ENCODE peak calls at places on chromosomes 3 and 15, in nine cellular contexts. D is uterus, A is K562, N is sigmoid colon, C is body of pancreas, J is heart left ventricle, L is IMR-90, P is ovary, B is right lobe of liver. Q is an unnamed sample.

GRCh38 chr15:40094156-40094555 is 14.5 kb downstream of the BMF start:
- DNase-seq in D (peak), A (no peak), N (no peak), C (no peak), J (no peak), L (no peak), P (peak), B (no peak), Q (no peak)

GRCh38 chr3:80492162-80492561 is 724.4 kb upstream of the ROBO1 start:
- DNase-seq in D (no peak), A (no peak), N (no peak), C (no peak), J (no peak), L (no peak), P (no peak), B (no peak), Q (no peak)

GRCh38 chr15:71649894-71650293 is 160.5 kb upstream of the NR2E3 start:
- DNase-seq in D (no peak), A (no peak), N (no peak), C (no peak), J (no peak), L (peak), P (no peak), B (no peak), Q (no peak)

GRCh38 chr3:69339766-69340165 is 46.1 kb downstream of the FRMD4B start:
- DNase-seq in D (no peak), A (no peak), N (peak), C (peak), J (peak), L (no peak), P (no peak), B (no peak), Q (no peak)

GRCh38 chr3:152076148-152076547 is 192.6 kb upstream of the MBNL1 start:
- DNase-seq in D (no peak), A (no peak), N (no peak), C (no peak), J (no peak), L (peak), P (no peak), B (no peak), Q (no peak)

GRCh38 chr3:53194218-53195065 is 33.4 kb downstream of the PRKCD start:
- DNase-seq in D (peak), A (no peak), N (peak), C (peak), J (peak), L (peak), P (peak), B (no peak), Q (no peak)

GRCh38 chr3:4981688-4982494 is 2.7 kb downstream of the BHLHE40 start:
- DNase-seq in D (no peak), A (peak), N (no peak), C (peak), J (no peak), L (peak), P (no peak), B (no peak), Q (no peak)

GRCh38 chr3:108406661-108407206 is 103.7 kb downstream of the MYH15 start:
- DNase-seq in D (no peak), A (peak), N (no peak), C (peak), J (no peak), L (peak), P (no peak), B (no peak), Q (peak)

GRCh38 chr3:14369675-14370669 is 32.4 kb upstream of the SLC6A6 start:
- DNase-seq in D (no peak), A (no peak), N (no peak), C (peak), J (no peak), L (no peak), P (no peak), B (no peak), Q (no peak)

GRCh38 chr3:73432021-73432722 is 192.6 kb downstream of the PDZRN3 start:
- DNase-seq in D (peak), A (peak), N (peak), C (peak), J (no peak), L (peak), P (no peak), B (no peak), Q (no peak)

GRCh38 chr3:55439657-55440405 is 47.3 kb downstream of the WNT5A start:
- DNase-seq in D (no peak), A (no peak), N (no peak), C (no peak), J (no peak), L (no peak), P (no peak), B (no peak), Q (no peak)

GRCh38 chr3:13115991-13116390 is 42.8 kb upstream of the IQSEC1 start:
- DNase-seq in D (no peak), A (no peak), N (peak), C (no peak), J (no peak), L (no peak), P (no peak), B (peak), Q (no peak)

GRCh38 chr3:17070560-17070959 is 185.8 kb downstream of the PLCL2 start:
- DNase-seq in D (no peak), A (peak), N (no peak), C (peak), J (peak), L (peak), P (peak), B (peak), Q (no peak)

GRCh38 chr15:40958723-40959122 is 5.5 kb downstream of the CHAC1 start:
- DNase-seq in D (no peak), A (no peak), N (no peak), C (no peak), J (no peak), L (no peak), P (no peak), B (no peak), Q (no peak)

GRCh38 chr3:45596290-45596791 is 1.8 kb downstream of the LIMD1 start:
- DNase-seq in D (no peak), A (no peak), N (no peak), C (peak), J (no peak), L (no peak), P (no peak), B (no peak), Q (no peak)

GRCh38 chr15:98658831-98659699 is 10.7 kb downstream of the IGF1R start:
- DNase-seq in D (peak), A (peak), N (no peak), C (peak), J (no peak), L (peak), P (no peak), B (no peak), Q (no peak)

GRCh38 chr15:60389261-60390077 is 8.3 kb downstream of the ANXA2 start:
- DNase-seq in D (no peak), A (no peak), N (no peak), C (no peak), J (no peak), L (no peak), P (no peak), B (no peak), Q (no peak)

GRCh38 chr3:153768559-153769469 is 352.4 kb upstream of the ARHGEF26 start:
- DNase-seq in D (no peak), A (peak), N (peak), C (peak), J (no peak), L (peak), P (no peak), B (no peak), Q (no peak)

GRCh38 chr3:170330366-170330765 is 27.1 kb upstream of the SKIL start:
- DNase-seq in D (no peak), A (peak), N (no peak), C (peak), J (no peak), L (peak), P (no peak), B (no peak), Q (no peak)

DNA sequence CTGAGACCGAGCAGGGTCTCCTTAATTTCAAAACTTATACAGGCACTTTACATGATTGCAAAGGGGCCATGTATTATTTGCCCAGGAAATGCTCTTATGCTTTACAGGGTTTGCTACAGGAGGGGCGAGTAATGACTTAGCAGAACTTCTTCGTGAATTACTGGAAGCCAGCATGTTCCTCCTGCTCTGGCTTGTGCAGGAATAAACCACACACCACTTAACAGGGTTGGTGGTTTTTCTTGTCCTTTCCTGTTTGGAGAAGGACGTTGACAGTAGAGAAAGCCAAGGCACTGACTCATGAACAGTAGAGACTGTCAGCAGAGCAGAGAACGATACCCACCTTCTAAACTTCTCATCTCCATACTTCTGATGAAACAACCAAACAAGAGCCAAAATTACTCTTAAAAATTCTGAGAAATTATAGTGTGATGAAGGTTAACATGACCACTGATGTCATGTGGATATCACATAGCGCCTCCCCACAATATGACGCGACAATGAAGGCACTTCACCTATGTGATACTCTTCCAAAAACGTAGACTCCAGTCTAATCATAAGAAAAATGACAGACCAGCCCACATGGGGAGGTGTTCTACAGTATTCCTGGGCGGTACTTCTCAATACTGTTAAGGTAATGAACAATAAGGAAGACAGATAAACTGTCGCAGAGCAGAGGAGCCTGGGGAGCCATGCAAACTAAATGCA is 24.7 kb upstream of the MCTP2 start:
- DNase-seq in D (no peak), A (no peak), N (no peak), C (peak), J (no peak), L (peak), P (no peak), B (no peak), Q (no peak)
- TF ChIP-seq POLR2A in D (no peak), A (no peak), N (no peak), C (no peak), J (no peak), L (no peak), P (no peak), B (no peak), Q (no peak)

GRCh38 chr15:62462268-62462667 is 297.2 kb upstream of the C2CD4B start:
- DNase-seq in D (no peak), A (no peak), N (peak), C (no peak), J (no peak), L (no peak), P (no peak), B (no peak), Q (no peak)
- H3K4me3 ChIP-seq in D (no peak), A (no peak), N (no peak), C (no peak), J (no peak), L (no peak), P (no peak), B (no peak), Q (no peak)

DNA sequence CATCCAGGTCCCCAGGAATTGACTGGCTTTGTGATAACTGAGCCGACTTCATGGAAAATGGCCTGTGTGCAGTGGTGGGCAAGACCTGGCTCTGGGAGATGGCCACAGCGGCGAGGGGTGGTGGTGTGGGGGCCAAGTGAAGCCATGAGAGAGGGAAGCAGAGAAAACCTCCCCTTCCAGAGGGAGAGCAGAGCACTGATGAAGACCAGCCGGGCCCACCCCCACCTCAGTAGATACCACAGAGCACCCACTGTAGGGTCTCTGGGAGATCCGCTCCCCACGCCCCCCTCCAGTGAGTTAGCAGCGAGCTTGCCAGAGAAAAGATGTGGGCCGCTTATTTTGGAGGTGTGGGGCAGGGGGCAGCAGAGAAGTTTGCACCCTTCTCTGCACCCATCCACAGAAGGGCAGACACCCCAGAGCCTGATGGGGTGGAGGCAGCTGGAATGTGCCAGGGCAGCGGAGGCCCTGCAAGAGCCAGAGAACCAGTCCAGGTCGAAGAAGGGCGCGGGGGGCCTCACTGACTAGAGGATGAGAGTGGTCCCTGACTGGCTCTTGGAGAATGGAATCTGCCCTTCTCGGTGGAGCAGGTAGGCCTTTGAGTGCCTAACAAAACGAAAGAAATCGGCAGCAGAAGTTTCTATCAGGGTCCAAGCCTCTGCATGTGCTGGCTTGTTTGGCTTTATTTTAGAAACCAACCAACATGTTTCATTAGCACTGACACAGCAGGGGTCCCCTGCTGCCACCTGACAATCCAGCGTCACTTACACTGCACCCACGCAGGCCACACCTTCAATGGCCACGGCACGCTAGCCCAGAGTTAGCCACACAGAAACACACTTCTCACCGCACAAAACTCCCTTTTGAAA is 28.3 kb downstream of the MELTF start:
- DNase-seq in D (no peak), A (no peak), N (peak), C (no peak), J (peak), L (no peak), P (peak), B (peak), Q (no peak)
- TF ChIP-seq POLR2A in D (no peak), A (no peak), N (no peak), C (no peak), J (no peak), L (no peak), P (no peak), B (no peak), Q (no peak)

GRCh38 chr3:150610785-150611184 is 7.7 kb downstream of the SELENOT start:
- DNase-seq in D (no peak), A (no peak), N (no peak), C (no peak), J (no peak), L (no peak), P (no peak), B (no peak), Q (no peak)

GRCh38 chr3:150603888-150604319 is 783 bp downstream of the SELENOT start:
- DNase-seq in D (no peak), A (peak), N (no peak), C (peak), J (no peak), L (no peak), P (no peak), B (no peak), Q (peak)

GRCh38 chr3:150605998-150606641 is 3.0 kb downstream of the SELENOT start:
- DNase-seq in D (no peak), A (no peak), N (no peak), C (peak), J (no peak), L (no peak), P (no peak), B (no peak), Q (no peak)

GRCh38 chr3:150609988-150610387 is 6.9 kb downstream of the SELENOT start:
- DNase-seq in D (no peak), A (no peak), N (no peak), C (no peak), J (no peak), L (no peak), P (no peak), B (no peak), Q (no peak)

GRCh38 chr3:150607267-150608065 is 4.3 kb downstream of the SELENOT start:
- DNase-seq in D (no peak), A (no peak), N (no peak), C (no peak), J (no peak), L (no peak), P (no peak), B (no peak), Q (no peak)
- H3K4me3 ChIP-seq in D (no peak), A (no peak), N (no peak), C (no peak), J (no peak), L (no peak), P (no peak), B (no peak), Q (no peak)

GRCh38 chr3:39605837-39606236 is 138.4 kb downstream of the MOBP start:
- DNase-seq in D (no peak), A (no peak), N (no peak), C (no peak), J (no peak), L (no peak), P (no peak), B (no peak), Q (no peak)
- TF ChIP-seq POLR2A in D (no peak), A (no peak), N (no peak), C (no peak), J (no peak), L (no peak), P (no peak), B (no peak), Q (no peak)

Q was measured in lower leg skin.